ENCODE peak calls at places on chromosomes 1 and 21, in six cellular contexts. T is HCT116, A is OCI-LY7, S is transverse colon, E is K562, F is lower lobe of right lung. P is an unnamed sample.

GRCh38 chr21:45637883-45638282 is 5.6 kb upstream of the PCBP3 start:
- DNase-seq in T (no peak), A (no peak), S (no peak), E (no peak), F (no peak), P (no peak)

GRCh38 chr1:151144474-151145157 is 1.8 kb downstream of the SEMA6C start:
- DNase-seq in T (no peak), A (no peak), S (no peak), E (no peak), F (no peak), P (no peak)

GRCh38 chr1:18849252-18849651 is 10.2 kb downstream of the TAS1R2 start:
- DNase-seq in T (no peak), A (no peak), S (no peak), E (no peak), F (no peak), P (no peak)

GRCh38 chr1:248851390-248851789 is 7.5 kb downstream of the ZNF692 start:
- DNase-seq in T (no peak), A (no peak), S (no peak), E (no peak), F (no peak), P (no peak)

GRCh38 chr1:76260279-76260678 is 185.7 kb downstream of the ST6GALNAC3 start:
- DNase-seq in T (no peak), A (peak), S (no peak), E (no peak), F (no peak), P (no peak)

GRCh38 chr1:4986266-4986665 is 331.9 kb downstream of the AJAP1 start:
- DNase-seq in T (no peak), A (no peak), S (no peak), E (no peak), F (no peak), P (no peak)

GRCh38 chr1:91699339-91699970 is 186.5 kb downstream of the TGFBR3 start:
- DNase-seq in T (no peak), A (no peak), S (no peak), E (no peak), F (no peak), P (no peak)

GRCh38 chr1:228008391-228009115 is 1.8 kb downstream of the WNT3A start:
- DNase-seq in T (no peak), A (no peak), S (no peak), E (peak), F (no peak), P (no peak)

GRCh38 chr1:209839875-209840491 is 12.2 kb downstream of the UTP25 start:
- DNase-seq in T (peak), A (no peak), S (no peak), E (peak), F (no peak), P (no peak)

GRCh38 chr1:64923294-64923718 is 43.0 kb downstream of the JAK1 start:
- DNase-seq in T (no peak), A (no peak), S (no peak), E (no peak), F (no peak), P (no peak)

GRCh38 chr1:117674521-117675400 is 68.9 kb downstream of the TENT5C start:
- DNase-seq in T (no peak), A (peak), S (peak), E (peak), F (no peak), P (peak)

GRCh38 chr1:100535264-100535663 is 2.7 kb upstream of the GPR88 start:
- DNase-seq in T (no peak), A (no peak), S (no peak), E (no peak), F (no peak), P (no peak)

GRCh38 chr1:100542264-100542663 is 4.3 kb downstream of the GPR88 start:
- DNase-seq in T (no peak), A (no peak), S (no peak), E (no peak), F (no peak), P (no peak)

GRCh38 chr1:100539836-100540536 is 2.0 kb downstream of the GPR88 start:
- DNase-seq in T (no peak), A (no peak), S (no peak), E (no peak), F (peak), P (peak)

GRCh38 chr1:100536031-100536430 is 1.9 kb upstream of the GPR88 start:
- DNase-seq in T (no peak), A (peak), S (no peak), E (no peak), F (no peak), P (no peak)

GRCh38 chr1:100538935-100539835 is 1.2 kb downstream of the GPR88 start:
- DNase-seq in T (no peak), A (no peak), S (no peak), E (no peak), F (peak), P (peak)
- TF ChIP-seq CTCF in T (no peak), A (no peak), S (no peak), E (no peak), F (peak), P (no peak)

GRCh38 chr1:34415140-34415539 is 238.4 kb downstream of the C1orf94 start:
- DNase-seq in T (no peak), A (no peak), S (no peak), E (no peak), F (no peak), P (no peak)

GRCh38 chr1:34418166-34418565 is 241.5 kb downstream of the C1orf94 start:
- DNase-seq in T (no peak), A (no peak), S (no peak), E (no peak), F (no peak), P (no peak)

DNA sequence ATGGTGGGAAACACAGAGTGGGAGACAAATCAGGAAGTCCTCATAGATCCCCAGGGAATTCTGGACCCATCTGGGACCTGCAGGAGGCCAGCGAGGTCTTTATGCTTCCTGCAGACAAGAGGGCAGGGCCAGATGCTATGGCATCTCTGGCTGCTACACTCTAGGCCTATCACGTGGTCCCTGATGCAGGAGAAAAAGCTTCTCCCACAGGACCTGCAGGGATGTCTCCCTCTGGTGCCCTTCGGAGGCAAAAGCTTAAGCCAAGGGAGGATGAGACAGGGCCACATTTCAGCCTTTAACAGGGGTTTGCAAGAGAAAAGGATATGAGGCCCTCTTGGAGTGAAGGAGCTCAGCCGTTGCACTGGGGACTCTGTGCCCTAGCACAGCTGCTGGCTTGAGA is 243.0 kb downstream of the C1orf94 start:
- DNase-seq in T (no peak), A (no peak), S (no peak), E (peak), F (no peak), P (peak)
- TF ChIP-seq CTCF in T (peak), A (no peak), S (no peak), E (peak), F (no peak), P (no peak)

GRCh38 chr1:48876221-48876785 is 99.6 kb upstream of the BEND5 start:
- DNase-seq in T (no peak), A (no peak), S (no peak), E (no peak), F (no peak), P (no peak)
- TF ChIP-seq CTCF in T (no peak), A (no peak), S (no peak), E (no peak), F (no peak), P (no peak)

GRCh38 chr1:201640624-201641023 is 101.7 kb downstream of the NAV1 start:
- DNase-seq in T (no peak), A (no peak), S (peak), E (no peak), F (no peak), P (no peak)

GRCh38 chr1:201643835-201644104 is 104.8 kb downstream of the NAV1 start:
- DNase-seq in T (no peak), A (no peak), S (no peak), E (no peak), F (no peak), P (no peak)

GRCh38 chr1:201639826-201640225 is 100.9 kb downstream of the NAV1 start:
- DNase-seq in T (no peak), A (no peak), S (no peak), E (no peak), F (no peak), P (no peak)

GRCh38 chr1:201639391-201639790 is 100.5 kb downstream of the NAV1 start:
- DNase-seq in T (no peak), A (no peak), S (no peak), E (no peak), F (no peak), P (no peak)

DNA sequence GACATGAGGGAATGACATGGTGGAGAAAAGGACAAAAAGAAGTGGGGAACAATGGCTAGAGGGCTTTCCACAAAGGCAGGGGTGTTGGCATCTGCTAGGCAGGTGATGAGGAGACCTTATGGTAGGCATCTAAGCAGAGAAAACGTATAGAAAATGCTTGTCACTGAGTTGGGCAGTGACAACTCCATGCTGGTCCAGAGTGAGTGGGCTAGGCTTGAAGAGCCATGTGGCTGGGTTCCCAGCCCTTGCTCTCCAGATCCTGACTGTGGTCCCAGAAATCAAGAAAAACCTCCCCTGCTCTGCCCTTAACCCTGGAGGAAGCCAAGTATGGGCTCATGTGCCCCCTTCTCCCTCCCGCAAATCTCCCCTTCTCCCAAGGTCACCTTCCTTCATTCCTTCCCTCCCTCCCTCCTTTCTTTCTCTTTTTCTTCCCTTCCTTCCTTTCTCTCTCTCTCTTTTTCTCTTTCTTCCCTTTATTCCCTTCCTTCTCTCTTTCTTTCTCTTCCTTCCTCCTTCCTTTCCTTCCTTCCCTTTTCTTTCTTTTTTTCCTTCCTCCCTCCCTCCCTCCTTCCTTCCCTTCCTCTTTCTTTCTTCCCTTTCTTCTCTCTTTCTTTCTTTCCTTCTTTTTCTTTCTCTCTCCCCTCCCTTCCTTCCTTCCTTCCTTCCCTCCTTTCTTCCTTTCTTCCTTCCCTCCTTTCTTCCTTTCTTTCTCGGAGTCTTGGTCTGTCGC is 102.8 kb downstream of the NAV1 start:
- DNase-seq in T (no peak), A (no peak), S (no peak), E (no peak), F (no peak), P (no peak)
- TF ChIP-seq CTCF in T (no peak), A (no peak), S (no peak), E (no peak), F (no peak), P (no peak)

GRCh38 chr1:13801232-13801631 is 101.2 kb downstream of the PRDM2 start:
- DNase-seq in T (no peak), A (no peak), S (peak), E (no peak), F (no peak), P (no peak)

GRCh38 chr1:13799502-13800283 is 99.7 kb downstream of the PRDM2 start:
- DNase-seq in T (no peak), A (no peak), S (peak), E (no peak), F (no peak), P (no peak)

GRCh38 chr1:13803546-13804239 is 103.7 kb downstream of the PRDM2 start:
- DNase-seq in T (no peak), A (no peak), S (no peak), E (no peak), F (no peak), P (no peak)

GRCh38 chr1:13802782-13803545 is 103.0 kb downstream of the PRDM2 start:
- DNase-seq in T (no peak), A (no peak), S (no peak), E (no peak), F (no peak), P (no peak)

GRCh38 chr1:13801711-13802486 is 101.9 kb downstream of the PRDM2 start:
- DNase-seq in T (no peak), A (no peak), S (peak), E (peak), F (no peak), P (no peak)
- TF ChIP-seq CTCF in T (no peak), A (no peak), S (no peak), E (peak), F (peak), P (no peak)

GRCh38 chr1:226677121-226678020 is 61.7 kb downstream of the ITPKB start:
- DNase-seq in T (no peak), A (peak), S (peak), E (no peak), F (no peak), P (no peak)
- TF ChIP-seq CTCF in T (no peak), A (peak), S (no peak), E (no peak), F (no peak), P (no peak)

GRCh38 chr1:20980051-20980450 is 192.9 kb upstream of the HP1BP3 start:
- DNase-seq in T (no peak), A (no peak), S (no peak), E (no peak), F (no peak), P (no peak)

GRCh38 chr1:20978413-20978812 is 191.3 kb upstream of the HP1BP3 start:
- DNase-seq in T (no peak), A (no peak), S (no peak), E (no peak), F (no peak), P (no peak)

GRCh38 chr1:20983297-20983889 is 193.3 kb downstream of the EIF4G3 start:
- DNase-seq in T (no peak), A (no peak), S (no peak), E (no peak), F (no peak), P (no peak)

DNA sequence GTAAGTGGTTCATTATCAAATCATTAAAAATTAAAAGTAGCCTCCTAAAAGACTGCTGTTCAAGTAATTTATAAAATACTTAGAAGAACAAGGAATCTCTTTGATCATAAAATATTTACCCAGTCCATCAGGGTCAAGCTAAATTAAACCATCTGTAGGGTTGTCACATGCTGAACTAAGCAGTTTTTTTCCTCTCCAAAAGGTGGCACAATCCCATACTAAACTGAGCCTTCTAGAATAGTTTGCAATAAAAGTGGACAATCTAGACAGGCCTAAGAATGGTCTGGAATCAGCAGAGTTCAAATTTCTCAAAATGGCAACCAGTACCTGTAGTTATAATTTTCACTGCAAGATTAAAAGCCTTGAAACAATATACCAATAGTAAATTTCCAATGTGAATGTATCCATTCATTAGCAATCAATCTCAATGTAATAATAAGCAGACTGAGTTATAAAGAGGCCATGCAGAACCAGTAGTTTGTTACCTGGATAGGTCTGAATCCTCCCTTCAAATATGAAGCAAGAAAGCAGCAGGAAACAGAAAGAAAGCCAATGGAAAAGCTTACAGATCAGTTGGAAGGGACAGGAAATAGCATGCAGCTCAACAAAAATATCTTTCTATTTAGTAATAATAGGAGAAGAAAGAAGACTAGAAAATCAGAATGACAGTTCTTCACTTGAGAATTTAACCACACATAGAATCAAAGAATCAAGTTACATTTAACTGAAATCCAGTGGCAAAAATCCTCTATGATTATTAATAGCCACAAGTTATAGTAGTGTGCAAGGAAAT is 194.6 kb downstream of the EIF4G3 start:
- DNase-seq in T (no peak), A (peak), S (no peak), E (no peak), F (no peak), P (no peak)
- TF ChIP-seq CTCF in T (peak), A (peak), S (peak), E (peak), F (peak), P (no peak)

GRCh38 chr1:36165145-36165544 is 9.2 kb downstream of the MAP7D1 start:
- DNase-seq in T (no peak), A (no peak), S (no peak), E (no peak), F (no peak), P (no peak)
- TF ChIP-seq CTCF in T (no peak), A (no peak), S (no peak), E (no peak), F (no peak), P (no peak)

GRCh38 chr21:38869196-38869595 is 63.5 kb downstream of the ETS2 start:
- DNase-seq in T (no peak), A (no peak), S (no peak), E (no peak), F (no peak), P (no peak)
- TF ChIP-seq CTCF in T (no peak), A (no peak), S (no peak), E (no peak), F (no peak), P (no peak)